ENCODE peak calls at places on chromosomes 6 and 20, in ten cellular contexts. One of them, this sample, is unnamed.

GRCh38 chr6:42561986-42562385 is 1.8 kb upstream of the UBR2 start:
- DNase-seq in fibroblast of lung: no peak
- DNase-seq in left ventricle myocardium superior: no peak
- DNase-seq in T-helper 22 cell: no peak
- DNase-seq in activated naive CD8-positive, alpha-beta T cell treated with anti-CD3 and anti-CD28 coated beads for 36 hours: no peak
- DNase-seq in mucosa of descending colon: no peak
- DNase-seq in GM12891: no peak
- DNase-seq in amniotic stem cell: no peak
- DNase-seq in DMS153: no peak
- DNase-seq in CD8-positive, alpha-beta memory T cell: no peak
- DNase-seq in this sample: no peak

GRCh38 chr6:145009691-145010090 is 724.6 kb downstream of the UTRN start:
- DNase-seq in fibroblast of lung: peak
- DNase-seq in left ventricle myocardium superior: no peak
- DNase-seq in T-helper 22 cell: no peak
- DNase-seq in activated naive CD8-positive, alpha-beta T cell treated with anti-CD3 and anti-CD28 coated beads for 36 hours: no peak
- DNase-seq in mucosa of descending colon: no peak
- DNase-seq in GM12891: no peak
- DNase-seq in amniotic stem cell: no peak
- DNase-seq in DMS153: no peak
- DNase-seq in CD8-positive, alpha-beta memory T cell: no peak
- DNase-seq in this sample: no peak

GRCh38 chr6:157017861-157018260 is 240.7 kb downstream of the ARID1B start:
- DNase-seq in fibroblast of lung: no peak
- DNase-seq in left ventricle myocardium superior: no peak
- DNase-seq in T-helper 22 cell: no peak
- DNase-seq in activated naive CD8-positive, alpha-beta T cell treated with anti-CD3 and anti-CD28 coated beads for 36 hours: no peak
- DNase-seq in mucosa of descending colon: no peak
- DNase-seq in GM12891: no peak
- DNase-seq in amniotic stem cell: no peak
- DNase-seq in DMS153: no peak
- DNase-seq in CD8-positive, alpha-beta memory T cell: no peak
- DNase-seq in this sample: no peak

GRCh38 chr20:34260208-34260942 is 19.2 kb downstream of the ASIP start:
- DNase-seq in fibroblast of lung: peak
- DNase-seq in left ventricle myocardium superior: no peak
- DNase-seq in T-helper 22 cell: no peak
- DNase-seq in activated naive CD8-positive, alpha-beta T cell treated with anti-CD3 and anti-CD28 coated beads for 36 hours: no peak
- DNase-seq in mucosa of descending colon: no peak
- DNase-seq in GM12891: no peak
- DNase-seq in amniotic stem cell: no peak
- DNase-seq in DMS153: no peak
- DNase-seq in CD8-positive, alpha-beta memory T cell: no peak
- DNase-seq in this sample: peak

GRCh38 chr6:23828861-23829260 is 297.2 kb upstream of the NRSN1 start:
- DNase-seq in fibroblast of lung: no peak
- DNase-seq in left ventricle myocardium superior: no peak
- DNase-seq in T-helper 22 cell: no peak
- DNase-seq in activated naive CD8-positive, alpha-beta T cell treated with anti-CD3 and anti-CD28 coated beads for 36 hours: no peak
- DNase-seq in mucosa of descending colon: no peak
- DNase-seq in GM12891: no peak
- DNase-seq in amniotic stem cell: no peak
- DNase-seq in DMS153: no peak
- DNase-seq in CD8-positive, alpha-beta memory T cell: no peak
- DNase-seq in this sample: no peak

GRCh38 chr20:46260480-46260879 is 47.8 kb downstream of the CDH22 start:
- DNase-seq in fibroblast of lung: no peak
- DNase-seq in left ventricle myocardium superior: peak
- DNase-seq in T-helper 22 cell: no peak
- DNase-seq in activated naive CD8-positive, alpha-beta T cell treated with anti-CD3 and anti-CD28 coated beads for 36 hours: no peak
- DNase-seq in mucosa of descending colon: no peak
- DNase-seq in GM12891: no peak
- DNase-seq in amniotic stem cell: no peak
- DNase-seq in DMS153: peak
- DNase-seq in CD8-positive, alpha-beta memory T cell: peak
- DNase-seq in this sample: no peak

GRCh38 chr6:28811873-28812272 is 111.9 kb downstream of the TRIM27 start:
- DNase-seq in fibroblast of lung: no peak
- DNase-seq in left ventricle myocardium superior: no peak
- DNase-seq in T-helper 22 cell: no peak
- DNase-seq in activated naive CD8-positive, alpha-beta T cell treated with anti-CD3 and anti-CD28 coated beads for 36 hours: no peak
- DNase-seq in mucosa of descending colon: no peak
- DNase-seq in GM12891: no peak
- DNase-seq in amniotic stem cell: no peak
- DNase-seq in DMS153: no peak
- DNase-seq in CD8-positive, alpha-beta memory T cell: no peak
- DNase-seq in this sample: peak

GRCh38 chr20:50251992-50252491 is 61.4 kb downstream of the CEBPB start:
- DNase-seq in fibroblast of lung: peak
- DNase-seq in left ventricle myocardium superior: no peak
- DNase-seq in T-helper 22 cell: no peak
- DNase-seq in activated naive CD8-positive, alpha-beta T cell treated with anti-CD3 and anti-CD28 coated beads for 36 hours: no peak
- DNase-seq in mucosa of descending colon: no peak
- DNase-seq in GM12891: no peak
- DNase-seq in amniotic stem cell: peak
- DNase-seq in DMS153: no peak
- DNase-seq in CD8-positive, alpha-beta memory T cell: no peak
- DNase-seq in this sample: no peak

GRCh38 chr6:89411019-89411268 is 1.1 kb downstream of the RRAGD start:
- DNase-seq in fibroblast of lung: no peak
- DNase-seq in left ventricle myocardium superior: no peak
- DNase-seq in T-helper 22 cell: no peak
- DNase-seq in activated naive CD8-positive, alpha-beta T cell treated with anti-CD3 and anti-CD28 coated beads for 36 hours: no peak
- DNase-seq in mucosa of descending colon: peak
- DNase-seq in GM12891: no peak
- DNase-seq in amniotic stem cell: no peak
- DNase-seq in DMS153: no peak
- DNase-seq in CD8-positive, alpha-beta memory T cell: peak
- DNase-seq in this sample: no peak

GRCh38 chr20:38307371-38308046 is 3.6 kb downstream of the BPI start:
- DNase-seq in fibroblast of lung: peak
- DNase-seq in left ventricle myocardium superior: no peak
- DNase-seq in T-helper 22 cell: no peak
- DNase-seq in activated naive CD8-positive, alpha-beta T cell treated with anti-CD3 and anti-CD28 coated beads for 36 hours: no peak
- DNase-seq in mucosa of descending colon: no peak
- DNase-seq in GM12891: no peak
- DNase-seq in amniotic stem cell: no peak
- DNase-seq in DMS153: no peak
- DNase-seq in CD8-positive, alpha-beta memory T cell: no peak
- DNase-seq in this sample: no peak

GRCh38 chr20:11411765-11412164 is 505.9 kb upstream of the BTBD3 start:
- DNase-seq in fibroblast of lung: no peak
- DNase-seq in left ventricle myocardium superior: no peak
- DNase-seq in T-helper 22 cell: no peak
- DNase-seq in activated naive CD8-positive, alpha-beta T cell treated with anti-CD3 and anti-CD28 coated beads for 36 hours: no peak
- DNase-seq in mucosa of descending colon: no peak
- DNase-seq in GM12891: no peak
- DNase-seq in amniotic stem cell: no peak
- DNase-seq in DMS153: no peak
- DNase-seq in CD8-positive, alpha-beta memory T cell: no peak
- DNase-seq in this sample: no peak

GRCh38 chr6:159168536-159169192 is 536 bp upstream of the FNDC1 start:
- DNase-seq in fibroblast of lung: peak
- DNase-seq in left ventricle myocardium superior: peak
- DNase-seq in T-helper 22 cell: no peak
- DNase-seq in activated naive CD8-positive, alpha-beta T cell treated with anti-CD3 and anti-CD28 coated beads for 36 hours: no peak
- DNase-seq in mucosa of descending colon: no peak
- DNase-seq in GM12891: peak
- DNase-seq in amniotic stem cell: no peak
- DNase-seq in DMS153: no peak
- DNase-seq in CD8-positive, alpha-beta memory T cell: no peak
- DNase-seq in this sample: no peak

GRCh38 chr6:76584121-76584520 is 511.7 kb upstream of the IMPG1 start:
- DNase-seq in fibroblast of lung: no peak
- DNase-seq in left ventricle myocardium superior: no peak
- DNase-seq in T-helper 22 cell: no peak
- DNase-seq in activated naive CD8-positive, alpha-beta T cell treated with anti-CD3 and anti-CD28 coated beads for 36 hours: no peak
- DNase-seq in mucosa of descending colon: no peak
- DNase-seq in GM12891: no peak
- DNase-seq in amniotic stem cell: no peak
- DNase-seq in DMS153: no peak
- DNase-seq in CD8-positive, alpha-beta memory T cell: no peak
- DNase-seq in this sample: no peak

GRCh38 chr20:1185316-1185741 is 548 bp upstream of the TMEM74B start:
- DNase-seq in fibroblast of lung: no peak
- DNase-seq in left ventricle myocardium superior: peak
- DNase-seq in T-helper 22 cell: no peak
- DNase-seq in activated naive CD8-positive, alpha-beta T cell treated with anti-CD3 and anti-CD28 coated beads for 36 hours: peak
- DNase-seq in mucosa of descending colon: no peak
- DNase-seq in GM12891: peak
- DNase-seq in amniotic stem cell: no peak
- DNase-seq in DMS153: no peak
- DNase-seq in CD8-positive, alpha-beta memory T cell: no peak
- DNase-seq in this sample: no peak

GRCh38 chr6:5151955-5152401 is 66.8 kb downstream of the PPP1R3G start:
- DNase-seq in fibroblast of lung: peak
- DNase-seq in left ventricle myocardium superior: no peak
- DNase-seq in T-helper 22 cell: no peak
- DNase-seq in activated naive CD8-positive, alpha-beta T cell treated with anti-CD3 and anti-CD28 coated beads for 36 hours: no peak
- DNase-seq in mucosa of descending colon: no peak
- DNase-seq in GM12891: no peak
- DNase-seq in amniotic stem cell: peak
- DNase-seq in DMS153: no peak
- DNase-seq in CD8-positive, alpha-beta memory T cell: no peak
- DNase-seq in this sample: no peak

GRCh38 chr20:32474967-32475819 is 109.9 kb downstream of the NOL4L start:
- DNase-seq in fibroblast of lung: peak
- DNase-seq in left ventricle myocardium superior: peak
- DNase-seq in T-helper 22 cell: no peak
- DNase-seq in activated naive CD8-positive, alpha-beta T cell treated with anti-CD3 and anti-CD28 coated beads for 36 hours: peak
- DNase-seq in mucosa of descending colon: peak
- DNase-seq in GM12891: peak
- DNase-seq in amniotic stem cell: peak
- DNase-seq in DMS153: no peak
- DNase-seq in CD8-positive, alpha-beta memory T cell: no peak
- DNase-seq in this sample: peak

GRCh38 chr20:36017034-36017951 is 48.9 kb downstream of the CNBD2 start:
- DNase-seq in fibroblast of lung: peak
- DNase-seq in left ventricle myocardium superior: no peak
- DNase-seq in T-helper 22 cell: no peak
- DNase-seq in activated naive CD8-positive, alpha-beta T cell treated with anti-CD3 and anti-CD28 coated beads for 36 hours: no peak
- DNase-seq in mucosa of descending colon: no peak
- DNase-seq in GM12891: no peak
- DNase-seq in amniotic stem cell: peak
- DNase-seq in DMS153: no peak
- DNase-seq in CD8-positive, alpha-beta memory T cell: no peak
- DNase-seq in this sample: peak

GRCh38 chr6:34056301-34056700 is 89.6 kb downstream of the GRM4 start:
- DNase-seq in fibroblast of lung: peak
- DNase-seq in left ventricle myocardium superior: peak
- DNase-seq in T-helper 22 cell: no peak
- DNase-seq in activated naive CD8-positive, alpha-beta T cell treated with anti-CD3 and anti-CD28 coated beads for 36 hours: no peak
- DNase-seq in mucosa of descending colon: peak
- DNase-seq in GM12891: no peak
- DNase-seq in amniotic stem cell: no peak
- DNase-seq in DMS153: peak
- DNase-seq in CD8-positive, alpha-beta memory T cell: no peak
- DNase-seq in this sample: peak

GRCh38 chr6:157597461-157598312 is 216.7 kb downstream of the ZDHHC14 start:
- DNase-seq in fibroblast of lung: peak
- DNase-seq in left ventricle myocardium superior: peak
- DNase-seq in T-helper 22 cell: no peak
- DNase-seq in activated naive CD8-positive, alpha-beta T cell treated with anti-CD3 and anti-CD28 coated beads for 36 hours: peak
- DNase-seq in mucosa of descending colon: no peak
- DNase-seq in GM12891: peak
- DNase-seq in amniotic stem cell: no peak
- DNase-seq in DMS153: peak
- DNase-seq in CD8-positive, alpha-beta memory T cell: peak
- DNase-seq in this sample: peak

GRCh38 chr6:37473364-37474095 is 26.2 kb downstream of the CCDC167 start:
- DNase-seq in fibroblast of lung: peak
- DNase-seq in left ventricle myocardium superior: peak
- DNase-seq in T-helper 22 cell: no peak
- DNase-seq in activated naive CD8-positive, alpha-beta T cell treated with anti-CD3 and anti-CD28 coated beads for 36 hours: no peak
- DNase-seq in mucosa of descending colon: no peak
- DNase-seq in GM12891: no peak
- DNase-seq in amniotic stem cell: peak
- DNase-seq in DMS153: no peak
- DNase-seq in CD8-positive, alpha-beta memory T cell: no peak
- DNase-seq in this sample: no peak

GRCh38 chr6:105014448-105014847 is 57.5 kb downstream of the LIN28B start:
- DNase-seq in fibroblast of lung: no peak
- DNase-seq in left ventricle myocardium superior: no peak
- DNase-seq in T-helper 22 cell: no peak
- DNase-seq in activated naive CD8-positive, alpha-beta T cell treated with anti-CD3 and anti-CD28 coated beads for 36 hours: no peak
- DNase-seq in mucosa of descending colon: no peak
- DNase-seq in GM12891: no peak
- DNase-seq in amniotic stem cell: no peak
- DNase-seq in DMS153: no peak
- DNase-seq in CD8-positive, alpha-beta memory T cell: no peak
- DNase-seq in this sample: no peak

GRCh38 chr20:18412202-18412901 is 54.5 kb downstream of the DZANK1 start:
- DNase-seq in fibroblast of lung: no peak
- DNase-seq in left ventricle myocardium superior: no peak
- DNase-seq in T-helper 22 cell: no peak
- DNase-seq in activated naive CD8-positive, alpha-beta T cell treated with anti-CD3 and anti-CD28 coated beads for 36 hours: no peak
- DNase-seq in mucosa of descending colon: no peak
- DNase-seq in GM12891: no peak
- DNase-seq in amniotic stem cell: no peak
- DNase-seq in DMS153: no peak
- DNase-seq in CD8-positive, alpha-beta memory T cell: no peak
- DNase-seq in this sample: no peak

GRCh38 chr6:12313992-12314589 is 23.9 kb downstream of the EDN1 start:
- DNase-seq in fibroblast of lung: no peak
- DNase-seq in left ventricle myocardium superior: no peak
- DNase-seq in T-helper 22 cell: no peak
- DNase-seq in activated naive CD8-positive, alpha-beta T cell treated with anti-CD3 and anti-CD28 coated beads for 36 hours: no peak
- DNase-seq in mucosa of descending colon: no peak
- DNase-seq in GM12891: no peak
- DNase-seq in amniotic stem cell: no peak
- DNase-seq in DMS153: no peak
- DNase-seq in CD8-positive, alpha-beta memory T cell: no peak
- DNase-seq in this sample: no peak